ENCODE peak calls at places on chromosomes 7 and 10, in nine cellular contexts. One of them, this sample, is unnamed. For H3K4me1, the result is how much of the 10 kb centered on the place peaks cover.

GRCh38 chr7:76326646-76327233 is 24.3 kb downstream of the HSPB1 start:
- DNase-seq in upper lobe of right lung: no peak
- DNase-seq in psoas muscle: no peak
- DNase-seq in prostate gland: no peak
- DNase-seq in HCT116: no peak
- DNase-seq in tibial artery: no peak
- DNase-seq in effector memory CD4-positive, alpha-beta T cell: no peak
- DNase-seq in GM23338: no peak
- DNase-seq in neural progenitor cell: no peak
- DNase-seq in this sample: no peak

GRCh38 chr10:122239578-122240257 is 31.4 kb upstream of the BTBD16 start:
- DNase-seq in upper lobe of right lung: no peak
- DNase-seq in psoas muscle: no peak
- DNase-seq in prostate gland: no peak
- DNase-seq in HCT116: no peak
- DNase-seq in tibial artery: peak
- DNase-seq in effector memory CD4-positive, alpha-beta T cell: no peak
- DNase-seq in GM23338: peak
- DNase-seq in neural progenitor cell: no peak
- DNase-seq in this sample: no peak

GRCh38 chr10:132441818-132442217 is 44.8 kb downstream of the PWWP2B start:
- DNase-seq in upper lobe of right lung: no peak
- DNase-seq in psoas muscle: no peak
- DNase-seq in prostate gland: no peak
- DNase-seq in HCT116: no peak
- DNase-seq in tibial artery: no peak
- DNase-seq in effector memory CD4-positive, alpha-beta T cell: no peak
- DNase-seq in GM23338: no peak
- DNase-seq in neural progenitor cell: no peak
- DNase-seq in this sample: no peak

GRCh38 chr10:24299587-24300258 is 90.8 kb downstream of the KIAA1217 start:
- DNase-seq in upper lobe of right lung: no peak
- DNase-seq in psoas muscle: no peak
- DNase-seq in prostate gland: no peak
- DNase-seq in HCT116: no peak
- DNase-seq in tibial artery: no peak
- DNase-seq in effector memory CD4-positive, alpha-beta T cell: no peak
- DNase-seq in GM23338: no peak
- DNase-seq in neural progenitor cell: no peak
- DNase-seq in this sample: no peak

GRCh38 chr7:7157177-7157886 is 25.0 kb upstream of the C1GALT1 start:
- DNase-seq in upper lobe of right lung: no peak
- DNase-seq in psoas muscle: no peak
- DNase-seq in prostate gland: no peak
- DNase-seq in HCT116: no peak
- DNase-seq in tibial artery: no peak
- DNase-seq in effector memory CD4-positive, alpha-beta T cell: peak
- DNase-seq in GM23338: no peak
- DNase-seq in neural progenitor cell: no peak
- DNase-seq in this sample: peak

GRCh38 chr10:72505435-72505834 is 120.4 kb downstream of the MICU1 start:
- DNase-seq in upper lobe of right lung: no peak
- DNase-seq in psoas muscle: no peak
- DNase-seq in prostate gland: no peak
- DNase-seq in HCT116: no peak
- DNase-seq in tibial artery: no peak
- DNase-seq in effector memory CD4-positive, alpha-beta T cell: no peak
- DNase-seq in GM23338: no peak
- DNase-seq in neural progenitor cell: no peak
- DNase-seq in this sample: no peak

GRCh38 chr7:107596881-107597581 is 17.0 kb downstream of the BCAP29 start:
- DNase-seq in upper lobe of right lung: no peak
- DNase-seq in psoas muscle: no peak
- DNase-seq in prostate gland: no peak
- DNase-seq in HCT116: no peak
- DNase-seq in tibial artery: no peak
- DNase-seq in effector memory CD4-positive, alpha-beta T cell: no peak
- DNase-seq in GM23338: no peak
- DNase-seq in neural progenitor cell: no peak
- DNase-seq in this sample: no peak

GRCh38 chr7:128914566-128915151 is 4.2 kb upstream of the KCP start:
- DNase-seq in upper lobe of right lung: peak
- DNase-seq in psoas muscle: no peak
- DNase-seq in prostate gland: no peak
- DNase-seq in HCT116: no peak
- DNase-seq in tibial artery: peak
- DNase-seq in effector memory CD4-positive, alpha-beta T cell: no peak
- DNase-seq in GM23338: peak
- DNase-seq in neural progenitor cell: no peak
- DNase-seq in this sample: no peak

GRCh38 chr7:132275811-132276210 is 300.5 kb downstream of the PLXNA4 start:
- DNase-seq in upper lobe of right lung: no peak
- DNase-seq in psoas muscle: no peak
- DNase-seq in prostate gland: no peak
- DNase-seq in HCT116: no peak
- DNase-seq in tibial artery: no peak
- DNase-seq in effector memory CD4-positive, alpha-beta T cell: no peak
- DNase-seq in GM23338: no peak
- DNase-seq in neural progenitor cell: no peak
- DNase-seq in this sample: no peak

GRCh38 chr10:123139521-123140163 is 3.9 kb downstream of the HMX3 start:
- DNase-seq in upper lobe of right lung: no peak
- DNase-seq in psoas muscle: no peak
- DNase-seq in prostate gland: no peak
- DNase-seq in HCT116: peak
- DNase-seq in tibial artery: no peak
- DNase-seq in effector memory CD4-positive, alpha-beta T cell: no peak
- DNase-seq in GM23338: peak
- DNase-seq in neural progenitor cell: peak
- DNase-seq in this sample: no peak

GRCh38 chr10:91422915-91423314 is 12.8 kb downstream of the HECTD2 start:
- DNase-seq in upper lobe of right lung: no peak
- DNase-seq in psoas muscle: no peak
- DNase-seq in prostate gland: no peak
- DNase-seq in HCT116: no peak
- DNase-seq in tibial artery: no peak
- DNase-seq in effector memory CD4-positive, alpha-beta T cell: no peak
- DNase-seq in GM23338: no peak
- DNase-seq in neural progenitor cell: no peak
- DNase-seq in this sample: no peak

GRCh38 chr7:104973909-104974415 is 40.0 kb upstream of the KMT2E start:
- DNase-seq in upper lobe of right lung: no peak
- DNase-seq in psoas muscle: no peak
- DNase-seq in prostate gland: no peak
- DNase-seq in HCT116: no peak
- DNase-seq in tibial artery: no peak
- DNase-seq in effector memory CD4-positive, alpha-beta T cell: no peak
- DNase-seq in GM23338: no peak
- DNase-seq in neural progenitor cell: no peak
- DNase-seq in this sample: no peak

GRCh38 chr10:4775808-4776207 is 50.2 kb upstream of the AKR1E2 start:
- DNase-seq in upper lobe of right lung: no peak
- DNase-seq in psoas muscle: no peak
- DNase-seq in prostate gland: no peak
- DNase-seq in HCT116: no peak
- DNase-seq in tibial artery: no peak
- DNase-seq in effector memory CD4-positive, alpha-beta T cell: no peak
- DNase-seq in GM23338: no peak
- DNase-seq in neural progenitor cell: no peak
- DNase-seq in this sample: no peak

GRCh38 chr10:24503627-24504320 is 219.9 kb downstream of the ARHGAP21 start:
- DNase-seq in upper lobe of right lung: no peak
- DNase-seq in psoas muscle: no peak
- DNase-seq in prostate gland: peak
- DNase-seq in HCT116: peak
- DNase-seq in tibial artery: no peak
- DNase-seq in effector memory CD4-positive, alpha-beta T cell: no peak
- DNase-seq in GM23338: peak
- DNase-seq in neural progenitor cell: peak
- DNase-seq in this sample: no peak

GRCh38 chr10:16231734-16232133 is 205.1 kb upstream of the PTER start:
- DNase-seq in upper lobe of right lung: no peak
- DNase-seq in psoas muscle: no peak
- DNase-seq in prostate gland: no peak
- DNase-seq in HCT116: no peak
- DNase-seq in tibial artery: no peak
- DNase-seq in effector memory CD4-positive, alpha-beta T cell: no peak
- DNase-seq in GM23338: no peak
- DNase-seq in neural progenitor cell: no peak
- DNase-seq in this sample: no peak

GRCh38 chr7:55534262-55534915 is 37.9 kb downstream of the VOPP1 start:
- DNase-seq in upper lobe of right lung: peak
- DNase-seq in psoas muscle: no peak
- DNase-seq in prostate gland: no peak
- DNase-seq in HCT116: no peak
- DNase-seq in tibial artery: peak
- DNase-seq in effector memory CD4-positive, alpha-beta T cell: peak
- DNase-seq in GM23338: no peak
- DNase-seq in neural progenitor cell: no peak
- DNase-seq in this sample: no peak

GRCh38 chr10:86254526-86255174 is 111.9 kb downstream of the GRID1 start:
- DNase-seq in upper lobe of right lung: peak
- DNase-seq in psoas muscle: no peak
- DNase-seq in prostate gland: no peak
- DNase-seq in HCT116: peak
- DNase-seq in tibial artery: no peak
- DNase-seq in effector memory CD4-positive, alpha-beta T cell: no peak
- DNase-seq in GM23338: no peak
- DNase-seq in neural progenitor cell: no peak
- DNase-seq in this sample: no peak

GRCh38 chr10:101123815-101124617 is 7.1 kb upstream of the TLX1 start:
- DNase-seq in upper lobe of right lung: peak
- DNase-seq in psoas muscle: no peak
- DNase-seq in prostate gland: no peak
- DNase-seq in HCT116: no peak
- DNase-seq in tibial artery: no peak
- DNase-seq in effector memory CD4-positive, alpha-beta T cell: no peak
- DNase-seq in GM23338: no peak
- DNase-seq in neural progenitor cell: no peak
- DNase-seq in this sample: no peak

GRCh38 chr10:47104101-47104707 is 193.0 kb downstream of the PTPN20 start:
- DNase-seq in upper lobe of right lung: no peak
- DNase-seq in psoas muscle: no peak
- DNase-seq in prostate gland: no peak
- DNase-seq in HCT116: no peak
- DNase-seq in tibial artery: no peak
- DNase-seq in effector memory CD4-positive, alpha-beta T cell: no peak
- DNase-seq in GM23338: no peak
- DNase-seq in neural progenitor cell: no peak
- DNase-seq in this sample: no peak
- H3K4me1 ChIP-seq in upper lobe of right lung: under half
- H3K4me1 ChIP-seq in psoas muscle: under half
- H3K4me1 ChIP-seq in prostate gland: under half
- H3K4me1 ChIP-seq in HCT116: under half
- H3K4me1 ChIP-seq in tibial artery: under half
- H3K4me1 ChIP-seq in effector memory CD4-positive, alpha-beta T cell: under half
- H3K4me1 ChIP-seq in GM23338: under half
- H3K4me1 ChIP-seq in neural progenitor cell: under half
- H3K4me1 ChIP-seq in this sample: under half

GRCh38 chr7:138237995-138238394 is 161.7 kb downstream of the AKR1D1 start:
- DNase-seq in upper lobe of right lung: no peak
- DNase-seq in psoas muscle: no peak
- DNase-seq in prostate gland: no peak
- DNase-seq in HCT116: no peak
- DNase-seq in tibial artery: no peak
- DNase-seq in effector memory CD4-positive, alpha-beta T cell: no peak
- DNase-seq in GM23338: no peak
- DNase-seq in neural progenitor cell: no peak
- DNase-seq in this sample: no peak
- H3K27ac ChIP-seq in upper lobe of right lung: no peak
- H3K27ac ChIP-seq in psoas muscle: no peak
- H3K27ac ChIP-seq in prostate gland: no peak
- H3K27ac ChIP-seq in HCT116: no peak
- H3K27ac ChIP-seq in tibial artery: no peak
- H3K27ac ChIP-seq in effector memory CD4-positive, alpha-beta T cell: no peak
- H3K27ac ChIP-seq in GM23338: no peak
- H3K27ac ChIP-seq in neural progenitor cell: no peak
- H3K27ac ChIP-seq in this sample: no peak

GRCh38 chr7:100130608-100131453 is 4.1 kb downstream of the MBLAC1 start:
- DNase-seq in upper lobe of right lung: peak
- DNase-seq in psoas muscle: peak
- DNase-seq in prostate gland: peak
- DNase-seq in HCT116: no peak
- DNase-seq in tibial artery: peak
- DNase-seq in effector memory CD4-positive, alpha-beta T cell: peak
- DNase-seq in GM23338: peak
- DNase-seq in neural progenitor cell: peak
- DNase-seq in this sample: peak

GRCh38 chr7:100128602-100128963 is 1.8 kb downstream of the MBLAC1 start:
- DNase-seq in upper lobe of right lung: no peak
- DNase-seq in psoas muscle: no peak
- DNase-seq in prostate gland: no peak
- DNase-seq in HCT116: no peak
- DNase-seq in tibial artery: no peak
- DNase-seq in effector memory CD4-positive, alpha-beta T cell: no peak
- DNase-seq in GM23338: no peak
- DNase-seq in neural progenitor cell: no peak
- DNase-seq in this sample: no peak

GRCh38 chr7:100132126-100132525 is 5.4 kb downstream of the MBLAC1 start:
- DNase-seq in upper lobe of right lung: no peak
- DNase-seq in psoas muscle: no peak
- DNase-seq in prostate gland: no peak
- DNase-seq in HCT116: no peak
- DNase-seq in tibial artery: no peak
- DNase-seq in effector memory CD4-positive, alpha-beta T cell: no peak
- DNase-seq in GM23338: no peak
- DNase-seq in neural progenitor cell: no peak
- DNase-seq in this sample: no peak

GRCh38 chr7:100127866-100128601 is 1.3 kb downstream of the MBLAC1 start:
- DNase-seq in upper lobe of right lung: no peak
- DNase-seq in psoas muscle: peak
- DNase-seq in prostate gland: no peak
- DNase-seq in HCT116: no peak
- DNase-seq in tibial artery: no peak
- DNase-seq in effector memory CD4-positive, alpha-beta T cell: no peak
- DNase-seq in GM23338: peak
- DNase-seq in neural progenitor cell: peak
- DNase-seq in this sample: peak

DNA sequence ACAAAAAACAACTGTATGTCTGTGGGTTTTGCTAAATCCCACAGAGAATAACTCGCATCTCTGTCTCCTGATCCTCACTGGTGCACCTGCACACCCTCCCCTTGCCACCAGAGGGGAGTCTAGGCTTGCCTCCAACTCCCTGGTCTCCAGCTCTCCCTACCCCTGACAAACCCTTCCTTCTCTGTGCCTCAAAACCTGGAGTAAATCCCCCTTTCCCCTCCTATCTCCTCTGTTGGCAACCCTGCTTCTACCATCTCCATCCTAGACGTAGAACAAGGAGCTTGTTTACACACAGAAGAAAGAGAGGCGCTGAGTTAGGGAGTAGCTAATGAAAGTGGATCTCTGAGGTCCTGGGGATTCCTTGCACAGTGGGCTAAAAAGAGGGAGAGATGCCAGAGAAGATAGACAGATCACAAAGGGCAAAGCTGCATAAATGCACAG is 6.0 kb downstream of the MBLAC1 start:
- DNase-seq in upper lobe of right lung: no peak
- DNase-seq in psoas muscle: no peak
- DNase-seq in prostate gland: peak
- DNase-seq in HCT116: no peak
- DNase-seq in tibial artery: no peak
- DNase-seq in effector memory CD4-positive, alpha-beta T cell: peak
- DNase-seq in GM23338: peak
- DNase-seq in neural progenitor cell: peak
- DNase-seq in this sample: peak
- H3K4me1 ChIP-seq in upper lobe of right lung: under half
- H3K4me1 ChIP-seq in psoas muscle: under half
- H3K4me1 ChIP-seq in prostate gland: under half
- H3K4me1 ChIP-seq in HCT116: under half
- H3K4me1 ChIP-seq in tibial artery: under half
- H3K4me1 ChIP-seq in effector memory CD4-positive, alpha-beta T cell: under half
- H3K4me1 ChIP-seq in GM23338: under half
- H3K4me1 ChIP-seq in neural progenitor cell: under half
- H3K4me1 ChIP-seq in this sample: under half

GRCh38 chr7:141360414-141360760 is 190.8 kb upstream of the AGK start:
- DNase-seq in upper lobe of right lung: no peak
- DNase-seq in psoas muscle: no peak
- DNase-seq in prostate gland: no peak
- DNase-seq in HCT116: no peak
- DNase-seq in tibial artery: no peak
- DNase-seq in effector memory CD4-positive, alpha-beta T cell: no peak
- DNase-seq in GM23338: no peak
- DNase-seq in neural progenitor cell: no peak
- DNase-seq in this sample: no peak
- H3K27ac ChIP-seq in upper lobe of right lung: no peak
- H3K27ac ChIP-seq in psoas muscle: no peak
- H3K27ac ChIP-seq in prostate gland: no peak
- H3K27ac ChIP-seq in HCT116: no peak
- H3K27ac ChIP-seq in tibial artery: no peak
- H3K27ac ChIP-seq in effector memory CD4-positive, alpha-beta T cell: no peak
- H3K27ac ChIP-seq in GM23338: no peak
- H3K27ac ChIP-seq in neural progenitor cell: no peak
- H3K27ac ChIP-seq in this sample: no peak

This sample was measured in naive thymus-derived CD4-positive, alpha-beta T cell.